ENCODE peak calls at places on chromosome 22, in four cellular contexts. T, B, M and P are unnamed samples.

GRCh38 chr22:26953380-26953807 is 296.0 kb downstream of the MIAT start:
- DNase-seq in T (no peak), B (no peak), M (no peak), P (no peak)

GRCh38 chr22:20776624-20777405 is 2.9 kb downstream of the SERPIND1 start:
- DNase-seq in B (no peak), T (no peak), M (no peak), P (no peak)

GRCh38 chr22:46828323-46829139 is 66.1 kb downstream of the TBC1D22A start:
- DNase-seq in M (no peak), T (no peak), B (no peak), P (no peak)

GRCh38 chr22:45254789-45255261 is 14.1 kb upstream of the KIAA0930 start:
- DNase-seq in M (no peak), B (no peak), T (no peak), P (no peak)

GRCh38 chr22:38006906-38007305 is 22.6 kb upstream of the SOX10 start:
- DNase-seq in B (no peak), M (no peak), T (no peak), P (no peak)

GRCh38 chr22:46747646-46748045 is 9.6 kb upstream of the CERK start:
- DNase-seq in M (no peak), B (no peak), T (no peak), P (no peak)

GRCh38 chr22:28021998-28022660 is 103.1 kb upstream of the PITPNB start:
- DNase-seq in T (peak; percentile 21), B (no peak), M (no peak), P (no peak)

GRCh38 chr22:50304528-50305392 is 2.7 kb downstream of the PLXNB2 start:
- DNase-seq in B (no peak), T (peak; percentile 88), M (no peak), P (peak; percentile 56)

GRCh38 chr22:26316732-26317131 is 112.3 kb upstream of the ASPHD2 start:
- DNase-seq in M (no peak), T (no peak), B (no peak), P (no peak)

GRCh38 chr22:29503811-29504372 is 23.9 kb downstream of the NEFH start:
- DNase-seq in M (no peak), T (no peak), B (peak; percentile 18), P (peak; percentile 44)

GRCh38 chr22:21450858-21451331 is 16.3 kb upstream of the TMEM191C start:
- DNase-seq in B (no peak), T (peak; percentile 10), M (no peak), P (no peak)

GRCh38 chr22:26587991-26588613 is 1.8 kb downstream of the TPST2 start:
- DNase-seq in T (no peak), M (no peak), B (no peak), P (no peak)